ENCODE peak calls at places on chromosome 17, in nine cellular contexts. One of them, this sample, is unnamed.
A peak's percentile ranks its signal among the peaks of the same experiment; 100 is the strongest.

GRCh38 chr17:65198653-65199382 is 61.6 kb downstream of the RGS9 start:
- DNase-seq in effector memory CD4-positive, alpha-beta T cell: no peak
- DNase-seq in ovary: no peak
- DNase-seq in prostate gland: peak; percentile 6
- DNase-seq in body of pancreas: peak; percentile 19
- DNase-seq in CD4-positive, alpha-beta memory T cell: peak; percentile 68
- DNase-seq in PC-3: peak; percentile 84
- DNase-seq in heart left ventricle: no peak
- DNase-seq in tibial artery: no peak
- DNase-seq in this sample: no peak

GRCh38 chr17:76446449-76447231 is 6.3 kb downstream of the UBE2O start:
- DNase-seq in tibial artery: no peak
- DNase-seq in PC-3: peak; percentile 98
- DNase-seq in CD4-positive, alpha-beta memory T cell: no peak
- DNase-seq in effector memory CD4-positive, alpha-beta T cell: no peak
- DNase-seq in body of pancreas: no peak
- DNase-seq in heart left ventricle: no peak
- DNase-seq in ovary: no peak
- DNase-seq in prostate gland: no peak
- DNase-seq in this sample: peak; percentile 64

GRCh38 chr17:41812176-41813038 is at the start of gene FKBP10:
- DNase-seq in body of pancreas: peak; percentile 43
- DNase-seq in PC-3: peak; percentile 68
- DNase-seq in ovary: peak; percentile 83
- DNase-seq in heart left ventricle: peak; percentile 81
- DNase-seq in tibial artery: peak; percentile 73
- DNase-seq in effector memory CD4-positive, alpha-beta T cell: no peak
- DNase-seq in CD4-positive, alpha-beta memory T cell: peak; percentile 53
- DNase-seq in prostate gland: peak; percentile 27
- DNase-seq in this sample: peak; percentile 78

GRCh38 chr17:63099420-63099819 is 133.4 kb downstream of the TANC2 start:
- DNase-seq in prostate gland: no peak
- DNase-seq in CD4-positive, alpha-beta memory T cell: no peak
- DNase-seq in heart left ventricle: no peak
- DNase-seq in PC-3: no peak
- DNase-seq in body of pancreas: no peak
- DNase-seq in ovary: no peak
- DNase-seq in effector memory CD4-positive, alpha-beta T cell: no peak
- DNase-seq in tibial artery: no peak
- DNase-seq in this sample: no peak

GRCh38 chr17:46818319-46818928 is at the start of gene WNT3:
- DNase-seq in effector memory CD4-positive, alpha-beta T cell: no peak
- DNase-seq in tibial artery: no peak
- DNase-seq in prostate gland: no peak
- DNase-seq in body of pancreas: no peak
- DNase-seq in PC-3: no peak
- DNase-seq in heart left ventricle: no peak
- DNase-seq in CD4-positive, alpha-beta memory T cell: peak; percentile 29
- DNase-seq in ovary: no peak
- DNase-seq in this sample: no peak

GRCh38 chr17:3890082-3890892 is 2.6 kb downstream of the CAMKK1 start:
- DNase-seq in body of pancreas: no peak
- DNase-seq in ovary: peak; percentile 65
- DNase-seq in PC-3: peak; percentile 87
- DNase-seq in tibial artery: peak; percentile 82
- DNase-seq in prostate gland: peak; percentile 56
- DNase-seq in effector memory CD4-positive, alpha-beta T cell: no peak
- DNase-seq in CD4-positive, alpha-beta memory T cell: no peak
- DNase-seq in heart left ventricle: peak; percentile 84
- DNase-seq in this sample: peak; percentile 96

GRCh38 chr17:33910200-33910857 is 344.8 kb upstream of the CCL2 start:
- DNase-seq in heart left ventricle: no peak
- DNase-seq in prostate gland: no peak
- DNase-seq in PC-3: no peak
- DNase-seq in body of pancreas: no peak
- DNase-seq in ovary: no peak
- DNase-seq in tibial artery: no peak
- DNase-seq in CD4-positive, alpha-beta memory T cell: no peak
- DNase-seq in effector memory CD4-positive, alpha-beta T cell: no peak
- DNase-seq in this sample: no peak

GRCh38 chr17:12622726-12623125 is 43.0 kb upstream of the MYOCD start:
- DNase-seq in tibial artery: no peak
- DNase-seq in prostate gland: no peak
- DNase-seq in heart left ventricle: no peak
- DNase-seq in CD4-positive, alpha-beta memory T cell: no peak
- DNase-seq in PC-3: no peak
- DNase-seq in body of pancreas: no peak
- DNase-seq in ovary: peak; percentile 44
- DNase-seq in effector memory CD4-positive, alpha-beta T cell: no peak
- DNase-seq in this sample: peak; percentile 53

GRCh38 chr17:55386931-55387330 is 34.7 kb downstream of the MMD start:
- DNase-seq in body of pancreas: no peak
- DNase-seq in prostate gland: no peak
- DNase-seq in ovary: no peak
- DNase-seq in tibial artery: no peak
- DNase-seq in CD4-positive, alpha-beta memory T cell: no peak
- DNase-seq in PC-3: no peak
- DNase-seq in effector memory CD4-positive, alpha-beta T cell: no peak
- DNase-seq in heart left ventricle: no peak
- DNase-seq in this sample: no peak

GRCh38 chr17:75844530-75845057 is 390 bp upstream of the UNC13D start:
- DNase-seq in prostate gland: peak; percentile 81
- DNase-seq in tibial artery: no peak
- DNase-seq in body of pancreas: peak; percentile 84
- DNase-seq in effector memory CD4-positive, alpha-beta T cell: no peak
- DNase-seq in heart left ventricle: peak; percentile 69
- DNase-seq in CD4-positive, alpha-beta memory T cell: no peak
- DNase-seq in PC-3: peak; percentile 99
- DNase-seq in ovary: peak; percentile 37
- DNase-seq in this sample: no peak

GRCh38 chr17:62648247-62648953 is 20.9 kb downstream of the MRC2 start:
- DNase-seq in body of pancreas: no peak
- DNase-seq in effector memory CD4-positive, alpha-beta T cell: no peak
- DNase-seq in heart left ventricle: peak; percentile 45
- DNase-seq in ovary: no peak
- DNase-seq in prostate gland: no peak
- DNase-seq in tibial artery: no peak
- DNase-seq in PC-3: no peak
- DNase-seq in CD4-positive, alpha-beta memory T cell: no peak
- DNase-seq in this sample: no peak

GRCh38 chr17:67258836-67259468 is 14.0 kb upstream of the HELZ start:
- DNase-seq in heart left ventricle: no peak
- DNase-seq in ovary: no peak
- DNase-seq in body of pancreas: no peak
- DNase-seq in effector memory CD4-positive, alpha-beta T cell: peak; percentile 49
- DNase-seq in tibial artery: no peak
- DNase-seq in prostate gland: no peak
- DNase-seq in PC-3: no peak
- DNase-seq in CD4-positive, alpha-beta memory T cell: peak; percentile 35
- DNase-seq in this sample: no peak

GRCh38 chr17:37710344-37710886 is 34.4 kb downstream of the HNF1B start:
- DNase-seq in CD4-positive, alpha-beta memory T cell: no peak
- DNase-seq in tibial artery: peak; percentile 28
- DNase-seq in effector memory CD4-positive, alpha-beta T cell: no peak
- DNase-seq in ovary: no peak
- DNase-seq in body of pancreas: peak; percentile 99
- DNase-seq in prostate gland: peak; percentile 85
- DNase-seq in heart left ventricle: no peak
- DNase-seq in PC-3: peak; percentile 10
- DNase-seq in this sample: no peak

GRCh38 chr17:33142703-33143299 is 150.3 kb downstream of the ASIC2 start:
- DNase-seq in prostate gland: no peak
- DNase-seq in ovary: no peak
- DNase-seq in PC-3: peak; percentile 35
- DNase-seq in effector memory CD4-positive, alpha-beta T cell: no peak
- DNase-seq in body of pancreas: peak; percentile 20
- DNase-seq in tibial artery: no peak
- DNase-seq in CD4-positive, alpha-beta memory T cell: no peak
- DNase-seq in heart left ventricle: no peak
- DNase-seq in this sample: no peak

GRCh38 chr17:6471531-6472465 is 27.5 kb downstream of the PIMREG start:
- DNase-seq in ovary: peak; percentile 60
- DNase-seq in CD4-positive, alpha-beta memory T cell: no peak
- DNase-seq in heart left ventricle: no peak
- DNase-seq in tibial artery: no peak
- DNase-seq in PC-3: peak; percentile 63
- DNase-seq in body of pancreas: no peak
- DNase-seq in prostate gland: no peak
- DNase-seq in effector memory CD4-positive, alpha-beta T cell: no peak
- DNase-seq in this sample: no peak

GRCh38 chr17:69870751-69871199 is 204.2 kb upstream of the KCNJ16 start:
- DNase-seq in PC-3: peak; percentile 38
- DNase-seq in heart left ventricle: no peak
- DNase-seq in ovary: no peak
- DNase-seq in effector memory CD4-positive, alpha-beta T cell: no peak
- DNase-seq in CD4-positive, alpha-beta memory T cell: no peak
- DNase-seq in tibial artery: no peak
- DNase-seq in prostate gland: peak; percentile 13
- DNase-seq in body of pancreas: no peak
- DNase-seq in this sample: peak; percentile 30

GRCh38 chr17:28807925-28808641 is 34.5 kb downstream of the FAM222B start:
- DNase-seq in tibial artery: peak; percentile 29
- DNase-seq in effector memory CD4-positive, alpha-beta T cell: no peak
- DNase-seq in PC-3: peak; percentile 74
- DNase-seq in ovary: no peak
- DNase-seq in prostate gland: peak; percentile 10
- DNase-seq in CD4-positive, alpha-beta memory T cell: no peak
- DNase-seq in heart left ventricle: no peak
- DNase-seq in body of pancreas: no peak
- DNase-seq in this sample: peak; percentile 86
- H3K4me3 ChIP-seq in tibial artery: peak overlapping the region; percentile 35
- H3K4me3 ChIP-seq in effector memory CD4-positive, alpha-beta T cell: no peak overlapping the region
- H3K4me3 ChIP-seq in PC-3: peak overlapping the region; percentile 48
- H3K4me3 ChIP-seq in ovary: no peak overlapping the region
- H3K4me3 ChIP-seq in prostate gland: no peak overlapping the region
- H3K4me3 ChIP-seq in CD4-positive, alpha-beta memory T cell: no peak overlapping the region
- H3K4me3 ChIP-seq in heart left ventricle: no peak overlapping the region
- H3K4me3 ChIP-seq in body of pancreas: no peak overlapping the region
- H3K4me3 ChIP-seq in this sample: peak overlapping the region; percentile 17

GRCh38 chr17:44063704-44064639 is 2.5 kb downstream of the LSM12 start:
- DNase-seq in PC-3: no peak
- DNase-seq in ovary: no peak
- DNase-seq in effector memory CD4-positive, alpha-beta T cell: no peak
- DNase-seq in CD4-positive, alpha-beta memory T cell: no peak
- DNase-seq in tibial artery: no peak
- DNase-seq in heart left ventricle: no peak
- DNase-seq in prostate gland: no peak
- DNase-seq in body of pancreas: no peak
- DNase-seq in this sample: no peak
- H3K4me3 ChIP-seq in PC-3: peak overlapping the region; percentile 36
- H3K4me3 ChIP-seq in ovary: no peak overlapping the region
- H3K4me3 ChIP-seq in effector memory CD4-positive, alpha-beta T cell: no peak overlapping the region
- H3K4me3 ChIP-seq in CD4-positive, alpha-beta memory T cell: no peak overlapping the region
- H3K4me3 ChIP-seq in tibial artery: no peak overlapping the region
- H3K4me3 ChIP-seq in heart left ventricle: no peak overlapping the region
- H3K4me3 ChIP-seq in prostate gland: no peak overlapping the region
- H3K4me3 ChIP-seq in body of pancreas: no peak overlapping the region
- H3K4me3 ChIP-seq in this sample: no peak overlapping the region

GRCh38 chr17:50095626-50096037 is 481 bp downstream of the PDK2 start:
- DNase-seq in prostate gland: no peak
- DNase-seq in effector memory CD4-positive, alpha-beta T cell: no peak
- DNase-seq in body of pancreas: peak; percentile 30
- DNase-seq in heart left ventricle: no peak
- DNase-seq in tibial artery: no peak
- DNase-seq in PC-3: no peak
- DNase-seq in ovary: peak; percentile 48
- DNase-seq in CD4-positive, alpha-beta memory T cell: no peak
- DNase-seq in this sample: no peak

GRCh38 chr17:50097455-50097854 is 2.3 kb downstream of the PDK2 start:
- DNase-seq in prostate gland: no peak
- DNase-seq in PC-3: no peak
- DNase-seq in CD4-positive, alpha-beta memory T cell: no peak
- DNase-seq in body of pancreas: no peak
- DNase-seq in ovary: no peak
- DNase-seq in tibial artery: no peak
- DNase-seq in heart left ventricle: no peak
- DNase-seq in effector memory CD4-positive, alpha-beta T cell: no peak
- DNase-seq in this sample: no peak

GRCh38 chr17:50096092-50096491 is 941 bp downstream of the PDK2 start:
- DNase-seq in CD4-positive, alpha-beta memory T cell: no peak
- DNase-seq in body of pancreas: peak; percentile 27
- DNase-seq in tibial artery: no peak
- DNase-seq in ovary: peak; percentile 47
- DNase-seq in heart left ventricle: peak; percentile 45
- DNase-seq in PC-3: no peak
- DNase-seq in prostate gland: no peak
- DNase-seq in effector memory CD4-positive, alpha-beta T cell: no peak
- DNase-seq in this sample: no peak

GRCh38 chr17:50097907-50098306 is 2.8 kb downstream of the PDK2 start:
- DNase-seq in prostate gland: no peak
- DNase-seq in ovary: no peak
- DNase-seq in PC-3: no peak
- DNase-seq in body of pancreas: no peak
- DNase-seq in effector memory CD4-positive, alpha-beta T cell: no peak
- DNase-seq in tibial artery: no peak
- DNase-seq in heart left ventricle: no peak
- DNase-seq in CD4-positive, alpha-beta memory T cell: no peak
- DNase-seq in this sample: no peak

DNA sequence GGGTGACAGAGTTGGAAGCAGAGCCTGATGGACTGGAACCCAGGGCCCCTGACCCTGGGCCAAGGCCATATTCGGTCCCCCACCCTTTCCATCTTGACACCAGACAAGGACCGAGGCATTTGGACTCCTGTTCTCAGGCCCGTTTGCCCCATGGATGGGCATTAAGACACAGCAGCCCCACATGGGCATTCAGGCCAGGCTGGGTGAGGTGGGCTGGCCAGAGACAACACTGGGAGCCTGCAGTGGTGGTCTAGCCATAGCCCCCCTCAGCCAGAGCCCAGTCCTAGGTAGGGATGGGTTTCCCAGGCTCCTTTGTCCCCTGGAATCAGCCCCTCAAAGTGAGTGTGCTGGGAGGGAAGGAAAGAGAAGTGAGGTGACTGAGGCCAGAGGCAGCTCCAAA is 1.6 kb downstream of the PDK2 start:
- DNase-seq in prostate gland: no peak
- DNase-seq in effector memory CD4-positive, alpha-beta T cell: no peak
- DNase-seq in PC-3: no peak
- DNase-seq in tibial artery: no peak
- DNase-seq in CD4-positive, alpha-beta memory T cell: no peak
- DNase-seq in heart left ventricle: no peak
- DNase-seq in body of pancreas: no peak
- DNase-seq in ovary: no peak
- DNase-seq in this sample: no peak
- H3K4me3 ChIP-seq in prostate gland: peak overlapping the region; percentile 76
- H3K4me3 ChIP-seq in effector memory CD4-positive, alpha-beta T cell: no peak overlapping the region
- H3K4me3 ChIP-seq in PC-3: no peak overlapping the region
- H3K4me3 ChIP-seq in tibial artery: peak overlapping the region; percentile 77
- H3K4me3 ChIP-seq in CD4-positive, alpha-beta memory T cell: no peak overlapping the region
- H3K4me3 ChIP-seq in heart left ventricle: peak overlapping the region; percentile 83
- H3K4me3 ChIP-seq in body of pancreas: no peak overlapping the region
- H3K4me3 ChIP-seq in ovary: peak overlapping the region; percentile 98
- H3K4me3 ChIP-seq in this sample: no peak overlapping the region

DNA sequence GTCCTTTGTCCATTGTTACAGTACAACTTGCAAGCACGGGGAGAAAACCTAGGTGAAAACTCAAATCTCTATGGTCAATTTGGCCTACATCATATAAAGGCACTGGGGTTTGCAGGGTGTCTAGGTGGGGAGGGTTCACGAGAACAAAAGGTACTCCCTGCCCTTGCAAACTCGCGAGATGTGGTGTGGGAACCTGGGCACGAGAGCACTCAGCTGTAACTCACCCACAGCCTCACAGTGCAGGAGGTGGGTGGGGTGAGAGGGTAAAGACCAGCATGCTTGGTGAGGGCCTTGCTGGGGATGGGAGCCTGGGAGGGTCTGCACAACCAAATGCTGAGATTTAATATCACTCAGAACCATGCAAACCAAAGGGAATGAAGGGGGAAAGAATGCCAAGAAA is 18.4 kb upstream of the ZNF594 start:
- DNase-seq in CD4-positive, alpha-beta memory T cell: no peak
- DNase-seq in heart left ventricle: no peak
- DNase-seq in tibial artery: no peak
- DNase-seq in PC-3: no peak
- DNase-seq in body of pancreas: no peak
- DNase-seq in prostate gland: no peak
- DNase-seq in ovary: no peak
- DNase-seq in effector memory CD4-positive, alpha-beta T cell: no peak
- DNase-seq in this sample: no peak
- H3K4me3 ChIP-seq in CD4-positive, alpha-beta memory T cell: no peak overlapping the region
- H3K4me3 ChIP-seq in heart left ventricle: no peak overlapping the region
- H3K4me3 ChIP-seq in tibial artery: no peak overlapping the region
- H3K4me3 ChIP-seq in PC-3: no peak overlapping the region
- H3K4me3 ChIP-seq in body of pancreas: no peak overlapping the region
- H3K4me3 ChIP-seq in prostate gland: no peak overlapping the region
- H3K4me3 ChIP-seq in ovary: no peak overlapping the region
- H3K4me3 ChIP-seq in effector memory CD4-positive, alpha-beta T cell: no peak overlapping the region
- H3K4me3 ChIP-seq in this sample: no peak overlapping the region